ENCODE peak calls at places on chromosomes 6 and 20, in five cellular contexts. P, R, K, O and Z are unnamed samples.

GRCh38 chr6:144468709-144469108 is 183.6 kb downstream of the UTRN start:
- DNase-seq in K (no peak), R (no peak), P (no peak), O (no peak), Z (no peak)

GRCh38 chr6:107972413-107973096 is 14.5 kb upstream of the SEC63 start:
- DNase-seq in K (no peak), P (no peak), O (no peak), R (peak), Z (no peak)

GRCh38 chr6:164693934-164694333 is 615.5 kb downstream of the C6orf118 start:
- DNase-seq in K (no peak), P (no peak), O (no peak), R (no peak), Z (no peak)

GRCh38 chr6:53492860-53493634 is 51.9 kb downstream of the GCLC start:
- DNase-seq in K (peak), O (peak), R (peak), P (no peak), Z (no peak)

GRCh38 chr20:41622584-41622983 is 4.4 kb upstream of the CHD6 start:
- DNase-seq in K (no peak), R (no peak), O (no peak), P (no peak), Z (no peak)

GRCh38 chr20:59850018-59850641 is 83.3 kb downstream of the SYCP2 start:
- DNase-seq in O (peak), P (no peak), K (no peak), R (no peak), Z (no peak)

GRCh38 chr20:41058007-41058673 is 29.5 kb downstream of the TOP1 start:
- DNase-seq in R (no peak), O (peak), K (no peak), P (no peak), Z (no peak)

GRCh38 chr6:109701774-109702173 is 10.7 kb downstream of the FIG4 start:
- DNase-seq in O (no peak), K (no peak), P (no peak), R (peak), Z (no peak)

GRCh38 chr6:72963946-72964345 is 261.4 kb downstream of the KHDC1L start:
- DNase-seq in R (no peak), P (no peak), O (no peak), K (no peak), Z (no peak)

GRCh38 chr6:131792091-131792496 is 15.7 kb upstream of the ENPP1 start:
- DNase-seq in R (no peak), O (no peak), K (no peak), P (no peak), Z (no peak)

GRCh38 chr6:132950556-132950955 is 136.2 kb downstream of the RPS12 start:
- DNase-seq in P (no peak), K (no peak), O (no peak), R (no peak), Z (no peak)

GRCh38 chr6:143806282-143807102 is 36.6 kb upstream of the LTV1 start:
- DNase-seq in O (no peak), R (peak), K (no peak), P (peak), Z (no peak)

GRCh38 chr6:131135244-131136020 is at the start of gene AKAP7:
- DNase-seq in K (peak), P (peak), O (peak), R (peak), Z (peak)

GRCh38 chr6:166477647-166478365 is 95.1 kb upstream of the MPC1 start:
- DNase-seq in P (no peak), O (no peak), K (no peak), R (no peak), Z (no peak)

GRCh38 chr20:51570755-51571469 is 28.4 kb upstream of the NFATC2 start:
- DNase-seq in K (no peak), O (no peak), R (no peak), P (no peak), Z (no peak)

GRCh38 chr20:49578436-49578835 is 10.5 kb upstream of the PTGIS start:
- DNase-seq in K (no peak), P (no peak), R (no peak), O (no peak), Z (no peak)

GRCh38 chr6:51007237-51007636 is 188.6 kb downstream of the TFAP2B start:
- DNase-seq in P (no peak), R (no peak), O (no peak), K (no peak), Z (no peak)

GRCh38 chr20:31859998-31860380 is 10.3 kb downstream of the DUSP15 start:
- DNase-seq in R (no peak), O (no peak), P (no peak), K (no peak), Z (no peak)

GRCh38 chr20:44599715-44600114 is 17.3 kb downstream of the PKIG start:
- DNase-seq in K (no peak), O (no peak), P (no peak), R (no peak), Z (no peak)

GRCh38 chr20:44600758-44601562 is 18.6 kb downstream of the PKIG start:
- DNase-seq in O (no peak), R (peak), P (no peak), K (no peak), Z (no peak)

GRCh38 chr20:44603327-44603726 is 20.9 kb downstream of the PKIG start:
- DNase-seq in R (no peak), O (no peak), K (no peak), P (no peak), Z (no peak)

GRCh38 chr20:44600301-44600700 is 17.9 kb downstream of the PKIG start:
- DNase-seq in P (no peak), K (no peak), R (no peak), O (no peak), Z (no peak)

GRCh38 chr20:44601801-44602204 is 19.4 kb downstream of the PKIG start:
- DNase-seq in O (no peak), K (peak), P (no peak), R (peak), Z (peak)
- TF ChIP-seq POLR2A in O (no peak), K (no peak), P (no peak), R (no peak), Z (no peak)

GRCh38 chr20:55530763-55531162 is 474.6 kb downstream of the CBLN4 start:
- DNase-seq in K (no peak), P (no peak), O (no peak), R (no peak), Z (no peak)
- TF ChIP-seq POLR2A in K (no peak), P (no peak), O (no peak), R (no peak), Z (no peak)

GRCh38 chr6:1337791-1338190 is 25.9 kb downstream of the FOXQ1 start:
- DNase-seq in O (no peak), R (no peak), P (no peak), K (no peak), Z (no peak)
- TF ChIP-seq POLR2A in O (no peak), R (no peak), P (no peak), K (no peak), Z (no peak)

GRCh38 chr20:33811763-33812672 is 870 bp downstream of the CHMP4B start:
- DNase-seq in R (peak), K (peak), P (no peak), O (no peak), Z (peak)
- TF ChIP-seq POLR2A in R (no peak), K (no peak), P (no peak), O (no peak), Z (no peak)

GRCh38 chr6:34246563-34247391 is 2.0 kb downstream of the SMIM29 start:
- DNase-seq in P (no peak), R (peak), O (no peak), K (no peak), Z (no peak)
- TF ChIP-seq POLR2A in P (no peak), R (no peak), O (no peak), K (no peak), Z (no peak)

DNA sequence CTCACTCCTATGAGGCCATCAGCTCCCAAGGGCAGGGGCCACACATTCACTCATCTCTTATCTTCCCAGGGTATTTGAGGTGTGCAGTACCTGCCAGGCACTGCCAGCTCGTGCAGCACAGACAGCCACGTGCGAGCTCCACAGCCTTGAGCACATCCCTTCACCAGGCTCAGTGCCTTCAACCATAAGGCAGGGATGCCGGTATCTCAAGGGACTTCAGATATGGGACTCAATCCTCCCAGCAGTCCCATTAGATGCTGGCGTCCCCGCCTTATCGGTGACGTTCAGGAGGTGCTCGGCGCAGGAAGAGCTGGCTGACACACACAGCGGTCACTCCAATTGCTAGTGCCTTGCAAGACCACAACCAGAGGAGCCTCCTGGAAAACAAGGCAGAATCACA is 47.0 kb downstream of the EZR start:
- DNase-seq in O (no peak), P (no peak), R (no peak), K (no peak), Z (no peak)
- TF ChIP-seq POLR2A in O (no peak), P (no peak), R (no peak), K (no peak), Z (no peak)

GRCh38 chr6:36670271-36670670 is 8.2 kb upstream of the CDKN1A start:
- DNase-seq in K (no peak), R (no peak), O (no peak), P (no peak), Z (no peak)

GRCh38 chr6:36665180-36665579 is 13.3 kb upstream of the CDKN1A start:
- DNase-seq in K (no peak), O (no peak), P (no peak), R (no peak), Z (no peak)

GRCh38 chr6:36663504-36664446 is 14.7 kb upstream of the CDKN1A start:
- DNase-seq in K (no peak), R (no peak), P (no peak), O (no peak), Z (no peak)

GRCh38 chr6:36668601-36669390 is 9.7 kb upstream of the CDKN1A start:
- DNase-seq in P (no peak), R (no peak), K (no peak), O (no peak), Z (no peak)

GRCh38 chr6:36666726-36667591 is 11.6 kb upstream of the CDKN1A start:
- DNase-seq in K (peak), P (no peak), R (peak), O (peak), Z (peak)
- TF ChIP-seq POLR2A in K (peak), P (no peak), R (no peak), O (no peak), Z (no peak)